ENCODE peak calls at places on chromosomes 7 and 10, in six cellular contexts. P is HepG2, K is K562, B is H1, J is HCT116, W is GM12878. V is an unnamed sample. For H3K36me3, the result is how much of the 10 kb centered on the place peaks cover.

GRCh38 chr10:13773496-13774170 is 186.9 kb downstream of the PRPF18 start:
- DNase-seq in B (no peak), K (no peak), P (no peak), W (no peak), J (no peak), V (no peak)

GRCh38 chr10:93181249-93181928 is 107.7 kb downstream of the CYP26A1 start:
- DNase-seq in W (no peak), J (no peak), B (no peak), K (no peak), P (no peak), V (no peak)

GRCh38 chr10:9045311-9045710 is 990.8 kb downstream of the GATA3 start:
- DNase-seq in K (no peak), P (no peak), W (no peak), B (no peak), J (no peak), V (no peak)

GRCh38 chr7:24965831-24966708 is 13.9 kb downstream of the OSBPL3 start:
- DNase-seq in J (no peak), K (peak), W (peak), P (no peak), B (no peak), V (peak)

GRCh38 chr10:110207805-110208613 is 604 bp downstream of the MXI1 start:
- DNase-seq in J (no peak), B (peak), K (peak), W (no peak), P (no peak), V (peak)

GRCh38 chr10:71040890-71041590 is 152.7 kb upstream of the PCBD1 start:
- DNase-seq in W (no peak), P (no peak), K (no peak), B (no peak), J (no peak), V (no peak)

GRCh38 chr7:116483271-116483942 is 16.1 kb upstream of the CAV2 start:
- DNase-seq in K (no peak), B (no peak), J (no peak), W (no peak), P (no peak), V (peak)

GRCh38 chr7:142485617-142486226 is 227.9 kb upstream of the PRSS58 start:
- DNase-seq in K (peak), B (peak), W (no peak), P (no peak), J (no peak), V (no peak)

GRCh38 chr7:6636741-6637543 is at the start of gene ZNF316:
- DNase-seq in K (peak), P (no peak), B (no peak), W (no peak), J (no peak), V (peak)

DNA sequence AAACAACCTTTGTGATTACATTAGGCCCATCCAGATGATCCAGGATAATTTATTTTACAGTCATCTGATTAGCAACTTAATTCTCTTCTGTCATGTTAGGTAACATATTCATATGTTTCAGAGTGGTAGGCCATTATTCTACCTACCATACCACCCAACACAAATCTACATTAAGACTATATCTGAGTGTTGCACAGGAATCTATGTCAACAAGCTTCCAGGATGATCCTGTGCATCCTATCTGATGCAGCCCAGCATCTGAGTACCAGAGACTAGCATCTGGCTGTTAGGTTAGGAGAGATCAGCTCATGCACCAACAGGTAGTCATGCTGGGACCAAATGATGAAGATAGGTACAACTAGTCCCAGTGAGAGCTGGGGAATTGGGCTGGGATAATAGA is 1.3 kb upstream of the DDX56 start:
- DNase-seq in B (no peak), W (no peak), J (no peak), K (no peak), P (no peak), V (no peak)
- H3K36me3 ChIP-seq in B (under half), W (under half), J (under half), K (half or more), P (under half), V (under half)

DNA sequence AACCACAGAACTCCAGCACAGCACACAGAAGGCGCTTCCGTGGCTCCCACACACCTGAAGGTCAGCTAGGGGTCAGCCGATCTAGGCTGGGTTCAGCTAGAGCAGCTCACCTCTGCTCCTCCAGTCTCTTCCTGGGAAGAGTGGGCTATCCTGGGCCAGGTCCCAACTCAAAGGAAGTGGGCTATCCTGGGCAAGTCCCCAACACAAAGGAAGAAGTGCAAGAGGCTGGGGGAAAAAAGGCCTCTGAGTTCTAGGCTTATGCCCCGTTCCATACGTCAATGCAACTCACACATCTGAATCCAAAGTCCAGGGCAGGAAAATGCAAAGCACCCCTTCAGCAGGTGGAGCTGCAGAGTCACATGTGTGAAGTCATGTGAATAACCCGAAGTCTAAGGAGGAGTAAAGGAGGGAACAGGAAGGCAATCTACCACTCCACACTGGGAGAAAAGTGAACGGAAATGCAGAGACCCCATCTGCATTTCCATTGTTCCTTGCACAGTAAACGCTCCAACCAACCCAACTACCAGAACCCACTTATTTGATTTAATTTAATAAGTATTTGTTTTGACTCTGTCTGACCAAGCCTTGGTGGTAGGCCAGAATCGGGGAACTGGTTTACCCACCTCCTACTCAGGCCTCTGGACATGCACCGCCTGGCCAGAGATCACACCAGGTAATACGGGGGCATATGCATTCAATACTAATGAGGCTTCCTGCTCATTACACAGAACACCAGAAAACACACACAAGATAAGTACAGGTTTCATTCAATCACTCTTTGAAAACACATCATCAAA is 95.5 kb upstream of the RNF32 start:
- DNase-seq in W (no peak), J (no peak), K (peak), B (no peak), P (peak), V (no peak)
- TF ChIP-seq CEBPB in W (no peak), J (no peak), K (no peak), B (no peak), P (no peak), V (no peak)

DNA sequence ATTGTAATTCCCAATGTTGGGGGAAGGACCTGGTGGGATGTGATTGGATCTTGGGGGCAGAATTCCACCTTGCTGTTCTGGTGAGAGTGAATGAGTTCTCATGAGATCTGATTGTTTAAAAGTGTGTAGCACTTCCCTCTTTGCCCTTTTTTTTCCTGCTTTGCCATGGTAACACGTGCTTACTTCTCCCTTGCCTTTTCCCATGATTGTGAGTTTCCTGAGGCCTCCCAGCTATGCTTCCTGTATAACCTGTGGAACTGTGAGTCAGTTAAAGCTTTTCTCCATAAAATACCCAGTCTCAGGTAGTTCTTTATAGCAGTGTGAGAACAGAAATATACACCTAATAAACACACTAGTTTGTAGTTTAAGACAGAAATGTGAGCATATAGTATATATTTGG is 166.8 kb upstream of the MAGI2 start:
- DNase-seq in P (no peak), K (no peak), W (no peak), J (no peak), B (no peak), V (no peak)
- H3K36me3 ChIP-seq in P (under half), K (under half), W (under half), J (under half), B (under half), V (under half)

GRCh38 chr10:73910401-73910763 is 550 bp upstream of the PLAU start:
- DNase-seq in K (peak), J (no peak), W (no peak), P (peak), B (no peak), V (peak)

GRCh38 chr10:73909716-73910115 is 1.2 kb upstream of the PLAU start:
- DNase-seq in B (no peak), P (no peak), J (no peak), W (no peak), K (no peak), V (no peak)

GRCh38 chr10:73906524-73907447 is 4.1 kb upstream of the PLAU start:
- DNase-seq in J (peak), P (peak), K (no peak), B (peak), W (no peak), V (peak)

GRCh38 chr10:73908853-73909611 is 1.9 kb upstream of the PLAU start:
- DNase-seq in K (peak), B (no peak), P (peak), J (no peak), W (peak), V (peak)

GRCh38 chr10:73907841-73908517 is 3.0 kb upstream of the PLAU start:
- DNase-seq in K (peak), B (no peak), W (no peak), J (no peak), P (no peak), V (peak)
- TF ChIP-seq CEBPB in K (no peak), B (no peak), W (no peak), J (no peak), P (no peak), V (peak)